ENCODE peak calls at places on chromosomes 12 and 14, in ten cellular contexts. O is tibial artery; W is HS-5; G is HEK293T; M is left ventricle myocardium inferior; V is NCI-H1694; S is GM23338; R is activated CD4-positive, alpha-beta T cell treated with anti-CD3 and anti-CD28 coated beads, Interleukin-2, amount 10 ng/mL, durations not matched to agents 24 days and 14 days; I is EL; H is progenitor cell of endocrine pancreas. L is an unnamed sample.

GRCh38 chr12:103672401-103673119 is 85.5 kb downstream of the STAB2 start:
- DNase-seq in O (no peak), W (no peak), G (no peak), M (no peak), V (no peak), S (no peak), R (no peak), I (peak; percentile 8), H (no peak), L (no peak)

GRCh38 chr12:52271157-52271556 is 3.3 kb upstream of the KRT86 start:
- DNase-seq in O (no peak), W (no peak), G (no peak), M (no peak), V (no peak), S (no peak), R (no peak), I (no peak), H (no peak), L (no peak)

GRCh38 chr14:85443001-85443400 is 86.9 kb upstream of the FLRT2 start:
- DNase-seq in O (no peak), W (no peak), G (no peak), M (no peak), V (no peak), S (no peak), R (no peak), I (peak; percentile 11), H (no peak), L (no peak)

GRCh38 chr14:89217876-89218275 is 199.2 kb downstream of the FOXN3 start:
- DNase-seq in O (no peak), W (no peak), G (no peak), M (no peak), V (no peak), S (no peak), R (no peak), I (no peak), H (no peak), L (no peak)

GRCh38 chr12:75177997-75178396 is 31.6 kb downstream of the KCNC2 start:
- DNase-seq in O (no peak), W (peak; percentile 92), G (no peak), M (no peak), V (no peak), S (no peak), R (no peak), I (peak; percentile 86), H (no peak), L (no peak)

GRCh38 chr12:54603173-54603814 is 14.8 kb upstream of the PPP1R1A start:
- DNase-seq in O (peak; percentile 53), W (peak; percentile 55), G (peak; percentile 74), M (peak; percentile 28), V (peak; percentile 28), S (peak; percentile 85), R (peak; percentile 88), I (peak; percentile 73), H (peak; percentile 43), L (peak; percentile 52)

GRCh38 chr14:99790978-99791376 is 2.2 kb upstream of the EML1 start:
- DNase-seq in O (no peak), W (no peak), G (no peak), M (no peak), V (no peak), S (no peak), R (no peak), I (no peak), H (no peak), L (no peak)

GRCh38 chr12:139585-139984 is 73.0 kb downstream of the IQSEC3 start:
- DNase-seq in O (no peak), W (no peak), G (peak; percentile 38), M (no peak), V (no peak), S (peak; percentile 66), R (no peak), I (no peak), H (no peak), L (no peak)

GRCh38 chr12:12776261-12776660 is 9.2 kb upstream of the APOLD1 start:
- DNase-seq in O (no peak), W (no peak), G (no peak), M (no peak), V (no peak), S (no peak), R (no peak), I (no peak), H (no peak), L (no peak)

GRCh38 chr12:108570743-108571603 is 8.6 kb downstream of the ISCU start:
- DNase-seq in O (no peak), W (no peak), G (no peak), M (no peak), V (peak; percentile 39), S (peak; percentile 57), R (no peak), I (peak; percentile 53), H (no peak), L (no peak)

GRCh38 chr12:11719678-11720099 is 70.2 kb downstream of the ETV6 start:
- DNase-seq in O (peak; percentile 54), W (peak; percentile 84), G (no peak), M (peak; percentile 28), V (no peak), S (peak; percentile 57), R (peak; percentile 62), I (peak; percentile 99), H (no peak), L (no peak)

GRCh38 chr12:66169221-66170170 is at the start of gene TMBIM4:
- DNase-seq in O (peak; percentile 81), W (peak; percentile 86), G (peak; percentile 87), M (peak; percentile 88), V (peak; percentile 72), S (peak; percentile 93), R (peak; percentile 95), I (peak; percentile 93), H (peak; percentile 46), L (peak; percentile 96)

GRCh38 chr14:53390008-53390407 is 236.9 kb upstream of the DDHD1 start:
- DNase-seq in O (no peak), W (no peak), G (no peak), M (no peak), V (no peak), S (no peak), R (no peak), I (no peak), H (no peak), L (no peak)

GRCh38 chr12:120468846-120469449 is 600 bp downstream of the SRSF9 start:
- DNase-seq in O (peak; percentile 28), W (no peak), G (peak; percentile 56), M (peak; percentile 39), V (no peak), S (no peak), R (peak; percentile 82), I (no peak), H (no peak), L (peak; percentile 36)

GRCh38 chr12:95984685-95985084 is 11.5 kb downstream of the HAL start:
- DNase-seq in O (no peak), W (no peak), G (no peak), M (no peak), V (no peak), S (no peak), R (no peak), I (no peak), H (no peak), L (no peak)

L was measured in SK-N-DZ.